ENCODE peak calls at places on chromosomes 2 and 18, in ten cellular contexts. Q, S, R, Z, P, M, G, C, T and B are unnamed samples. For H3K36me3, the result is how much of the 10 kb centered on the place peaks cover.

GRCh38 chr2:46098606-46099005 is 198.6 kb upstream of the EPAS1 start:
- DNase-seq in M (no peak), R (peak), Q (no peak), S (no peak), G (no peak), T (no peak), C (peak), Z (no peak), P (peak), B (no peak)

GRCh38 chr2:25250331-25251031 is 82.1 kb upstream of the POMC start:
- DNase-seq in G (no peak), C (peak), T (no peak), R (no peak), P (peak), Q (no peak), Z (no peak), M (peak), S (no peak), B (peak)

GRCh38 chr2:15651367-15651727 is 59.7 kb downstream of the DDX1 start:
- DNase-seq in M (no peak), Q (no peak), G (no peak), P (no peak), C (no peak), S (no peak), Z (no peak), R (no peak), T (no peak), B (no peak)

GRCh38 chr2:212364586-212364985 is 174.0 kb downstream of the ERBB4 start:
- DNase-seq in G (no peak), M (no peak), P (no peak), Z (no peak), S (no peak), Q (no peak), T (no peak), C (peak), R (no peak), B (no peak)

GRCh38 chr2:121709776-121710469 is 26.8 kb downstream of the NIFK start:
- DNase-seq in Q (no peak), R (no peak), T (no peak), Z (no peak), P (no peak), C (no peak), M (no peak), G (no peak), S (no peak), B (no peak)

GRCh38 chr2:199975297-199975895 is 20.0 kb downstream of the MAIP1 start:
- DNase-seq in R (no peak), Z (no peak), Q (no peak), S (no peak), T (no peak), C (peak), G (no peak), M (no peak), P (no peak), B (no peak)

GRCh38 chr2:28252308-28252707 is 140.3 kb upstream of the FOSL2 start:
- DNase-seq in T (no peak), G (no peak), S (no peak), P (no peak), Z (no peak), C (no peak), Q (no peak), M (no peak), R (no peak), B (no peak)

GRCh38 chr2:110866036-110866435 is 133.7 kb downstream of the ACOXL start:
- DNase-seq in Q (no peak), C (no peak), G (no peak), P (no peak), S (no peak), R (no peak), Z (no peak), T (no peak), M (no peak), B (no peak)

GRCh38 chr2:10406016-10406415 is 42.1 kb downstream of the ODC1 start:
- DNase-seq in C (peak), M (no peak), R (no peak), S (no peak), G (no peak), P (no peak), Q (no peak), Z (no peak), T (no peak), B (no peak)

GRCh38 chr2:85813211-85813977 is 59.6 kb downstream of the ATOH8 start:
- DNase-seq in T (no peak), G (no peak), M (no peak), C (no peak), S (no peak), R (no peak), Q (no peak), P (no peak), Z (no peak), B (no peak)

GRCh38 chr2:46010925-46011490 is 286.2 kb upstream of the EPAS1 start:
- DNase-seq in M (peak), Z (no peak), Q (no peak), P (no peak), T (no peak), R (peak), S (no peak), G (no peak), C (peak), B (no peak)

GRCh38 chr2:182542501-182543258 is 115.8 kb upstream of the PDE1A start:
- DNase-seq in G (no peak), Z (no peak), S (no peak), Q (no peak), R (no peak), M (no peak), C (peak), T (no peak), P (peak), B (no peak)

GRCh38 chr2:28094794-28095193 is 204.3 kb downstream of the BABAM2 start:
- DNase-seq in Z (no peak), G (no peak), T (no peak), Q (no peak), P (no peak), M (no peak), C (peak), S (no peak), R (no peak), B (no peak)

GRCh38 chr2:45821558-45822271 is 170.2 kb downstream of the PRKCE start:
- DNase-seq in Z (peak), T (peak), P (peak), S (no peak), Q (peak), M (peak), C (peak), R (peak), G (peak), B (no peak)

GRCh38 chr2:237512774-237513466 is 25.9 kb downstream of the MLPH start:
- DNase-seq in S (peak), R (peak), P (peak), T (peak), Q (peak), Z (peak), M (peak), G (peak), C (peak), B (peak)

GRCh38 chr2:100801402-100801801 is 18.5 kb upstream of the NPAS2 start:
- DNase-seq in P (no peak), S (no peak), R (no peak), M (no peak), Z (no peak), C (peak), Q (no peak), T (no peak), G (no peak), B (no peak)

GRCh38 chr2:11602563-11603182 is 67.3 kb downstream of the NTSR2 start:
- DNase-seq in R (no peak), T (no peak), C (no peak), P (peak), Z (no peak), S (no peak), G (no peak), Q (no peak), M (no peak), B (no peak)

GRCh38 chr2:112293636-112294401 is 18.4 kb downstream of the ZC3H6 start:
- DNase-seq in P (no peak), C (no peak), T (no peak), Q (no peak), Z (no peak), M (no peak), S (no peak), G (no peak), R (no peak), B (no peak)

GRCh38 chr2:47072018-47072691 is 83.0 kb downstream of the STPG4 start:
- DNase-seq in S (peak), Z (peak), R (no peak), M (no peak), G (no peak), P (peak), C (peak), Q (peak), T (peak), B (no peak)

GRCh38 chr2:241309684-241310117 is 5.8 kb downstream of the HDLBP start:
- DNase-seq in G (no peak), P (peak), T (no peak), S (no peak), M (no peak), R (no peak), C (peak), Q (no peak), Z (peak), B (peak)

GRCh38 chr2:100741880-100742814 is 77.8 kb upstream of the NPAS2 start:
- DNase-seq in C (peak), Q (peak), P (peak), T (no peak), M (no peak), Z (no peak), R (peak), S (no peak), G (no peak), B (no peak)

GRCh38 chr2:9002313-9002636 is 1.2 kb downstream of the MBOAT2 start:
- DNase-seq in Z (no peak), C (no peak), T (no peak), M (no peak), P (no peak), R (no peak), S (no peak), Q (no peak), G (no peak), B (no peak)

GRCh38 chr18:12048010-12048826 is 45.4 kb upstream of the ANKRD62 start:
- DNase-seq in M (no peak), Z (no peak), C (no peak), R (no peak), G (no peak), P (no peak), Q (no peak), S (no peak), T (no peak), B (no peak)
- H3K4me3 ChIP-seq in M (no peak), Z (no peak), C (no peak), R (no peak), G (no peak), P (peak), Q (no peak), S (no peak), T (no peak), B (no peak)

GRCh38 chr2:2701176-2701781 is 370.2 kb upstream of the MYT1L start:
- DNase-seq in T (no peak), G (no peak), Z (no peak), S (no peak), Q (no peak), P (no peak), R (no peak), C (no peak), M (no peak), B (no peak)

GRCh38 chr2:2699117-2699497 is 368.0 kb upstream of the MYT1L start:
- DNase-seq in G (no peak), Q (no peak), C (no peak), Z (no peak), M (peak), R (no peak), S (no peak), T (no peak), P (no peak), B (no peak)

GRCh38 chr2:2701813-2702212 is 370.7 kb upstream of the MYT1L start:
- DNase-seq in Z (no peak), T (no peak), P (no peak), G (no peak), C (no peak), Q (no peak), R (no peak), M (no peak), S (no peak), B (no peak)

GRCh38 chr2:2696341-2697132 is 365.5 kb upstream of the MYT1L start:
- DNase-seq in P (no peak), T (no peak), Q (no peak), M (no peak), S (no peak), C (no peak), R (no peak), Z (no peak), G (no peak), B (no peak)

GRCh38 chr2:2698182-2699116 is 367.4 kb upstream of the MYT1L start:
- DNase-seq in G (no peak), Q (no peak), T (no peak), C (no peak), R (peak), Z (peak), M (peak), P (no peak), S (no peak), B (no peak)
- TF ChIP-seq CTCF in G (no peak), Q (no peak), T (no peak), C (no peak), R (no peak), Z (peak), M (no peak), P (no peak), S (no peak), B (no peak)

GRCh38 chr2:3406501-3406900 is 27.0 kb downstream of the TRAPPC12 start:
- DNase-seq in S (no peak), P (no peak), Z (no peak), G (no peak), Q (no peak), T (no peak), R (no peak), M (no peak), C (no peak), B (no peak)
- H3K36me3 ChIP-seq in S (under half), P (under half), Z (under half), G (under half), Q (under half), T (under half), R (under half), M (under half), C (under half), B (under half)

GRCh38 chr2:143034292-143035074 is 94.7 kb upstream of the ARHGAP15 start:
- DNase-seq in Z (peak), T (peak), Q (peak), G (peak), S (no peak), R (peak), P (peak), C (peak), M (peak), B (peak)
- H3K4me3 ChIP-seq in Z (no peak), T (no peak), Q (no peak), G (no peak), S (no peak), R (no peak), P (no peak), C (no peak), M (no peak), B (no peak)